ENCODE peak calls at places on chromosomes 6 and 20, in four cellular contexts. I is IMR-90, B is H9, F is H1. R is an unnamed sample.

GRCh38 chr6:35415065-35415880 is 36.9 kb upstream of the FANCE start:
- DNase-seq in I (peak), B (peak), F (no peak), R (peak)

GRCh38 chr6:37514377-37514776 is 14.7 kb upstream of the CCDC167 start:
- DNase-seq in B (no peak), I (peak), F (no peak), R (peak)

GRCh38 chr6:56890683-56891429 is 64.1 kb upstream of the BEND6 start:
- DNase-seq in B (no peak), F (no peak), I (peak), R (peak)

GRCh38 chr20:32252189-32252588 is 25.3 kb upstream of the KIF3B start:
- DNase-seq in F (no peak), I (no peak), B (no peak), R (no peak)

GRCh38 chr6:54058236-54058635 is 53.0 kb upstream of the MLIP start:
- DNase-seq in I (no peak), F (no peak), B (no peak), R (no peak)

GRCh38 chr6:77324851-77325250 is 138.4 kb downstream of the HTR1B start:
- DNase-seq in B (no peak), I (no peak), F (no peak), R (no peak)

GRCh38 chr20:13995086-13995665 is at the start of gene MACROD2:
- DNase-seq in B (peak), F (peak), I (peak), R (peak)

GRCh38 chr20:59207742-59208357 is 44.2 kb downstream of the ZNF831 start:
- DNase-seq in I (no peak), F (peak), B (peak), R (peak)

GRCh38 chr6:75077694-75078093 is 128.2 kb downstream of the COL12A1 start:
- DNase-seq in F (no peak), B (no peak), I (no peak), R (no peak)

GRCh38 chr6:158789115-158789917 is 29.9 kb downstream of the EZR start:
- DNase-seq in F (no peak), I (no peak), B (no peak), R (no peak)

GRCh38 chr20:35734374-35734773 is 7.7 kb downstream of the RBM39 start:
- DNase-seq in B (no peak), F (no peak), I (no peak), R (no peak)

GRCh38 chr6:54404791-54405190 is 96.5 kb downstream of the TINAG start:
- DNase-seq in I (no peak), B (no peak), F (no peak), R (no peak)

DNA sequence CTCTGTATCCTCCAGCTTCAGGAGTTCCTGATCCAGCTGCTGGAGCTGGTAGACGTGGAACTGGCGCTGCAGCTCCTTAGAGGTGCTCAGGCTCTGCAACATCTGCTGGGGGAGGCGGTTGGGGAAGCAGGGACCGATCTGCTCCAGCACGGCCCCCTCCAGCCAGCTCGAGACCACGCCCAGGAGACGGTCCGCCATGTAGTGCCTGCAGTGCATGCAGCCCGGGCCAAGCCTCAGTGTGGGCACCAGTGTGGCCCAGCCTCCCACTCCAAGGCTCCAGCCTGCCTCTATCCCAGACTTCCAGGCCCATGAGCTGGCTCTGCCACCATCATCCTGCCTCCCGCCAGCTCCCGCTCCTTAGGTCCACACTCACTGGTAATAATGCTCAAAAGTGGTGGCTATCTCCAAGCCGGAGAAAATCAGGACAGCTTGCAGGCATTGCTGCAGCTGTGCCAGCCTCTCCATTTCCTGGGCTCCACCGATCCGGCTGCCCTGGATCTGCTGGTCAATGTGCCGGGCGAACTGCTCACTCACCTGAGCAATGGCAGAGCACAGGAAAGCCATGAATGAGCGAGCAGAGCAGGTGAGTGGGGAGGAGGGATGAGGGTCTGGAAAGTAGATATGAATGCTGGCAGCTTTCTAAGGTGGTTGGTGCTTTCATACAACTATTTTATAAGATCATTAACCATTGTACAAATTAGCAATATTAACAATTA is 13.0 kb downstream of the CUL7 start:
- DNase-seq in B (peak), F (no peak), I (no peak), R (no peak)
- H3K23ac ChIP-seq in B (no peak), F (no peak), I (no peak), R (no peak)

GRCh38 chr20:53100476-53100911 is 128.3 kb downstream of the TSHZ2 start:
- DNase-seq in I (no peak), B (no peak), F (no peak), R (no peak)

GRCh38 chr20:53097371-53097770 is 125.2 kb downstream of the TSHZ2 start:
- DNase-seq in I (no peak), B (no peak), F (no peak), R (no peak)

GRCh38 chr20:53102361-53102760 is 130.2 kb downstream of the TSHZ2 start:
- DNase-seq in I (no peak), B (no peak), F (no peak), R (no peak)

GRCh38 chr20:53103124-53103523 is 131.0 kb downstream of the TSHZ2 start:
- DNase-seq in F (no peak), I (no peak), B (no peak), R (no peak)

GRCh38 chr20:53099851-53100250 is 127.7 kb downstream of the TSHZ2 start:
- DNase-seq in F (no peak), B (no peak), I (no peak), R (no peak)
- H4K5ac ChIP-seq in F (no peak), B (no peak), I (no peak), R (no peak)

DNA sequence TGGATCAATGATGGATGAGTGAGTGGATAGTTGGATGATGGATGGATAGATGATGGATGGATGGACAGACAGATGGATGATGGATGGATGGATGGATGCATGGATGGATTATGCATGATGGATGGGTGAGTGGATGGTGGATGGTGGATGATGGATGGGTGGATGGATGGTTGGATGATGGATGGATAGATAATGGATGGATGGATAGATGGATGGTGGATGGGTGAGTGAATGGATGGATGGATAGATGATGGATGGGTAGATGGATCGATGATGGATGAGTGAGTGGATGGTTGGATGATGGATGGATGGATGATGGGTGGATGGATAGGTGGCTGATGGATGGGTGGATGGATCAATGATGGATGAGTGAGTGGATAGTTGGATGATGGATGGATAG is 176.0 kb downstream of the TAF4 start:
- DNase-seq in F (no peak), B (no peak), I (no peak), R (no peak)
- H3K9ac ChIP-seq in F (no peak), B (no peak), I (no peak), R (no peak)

DNA sequence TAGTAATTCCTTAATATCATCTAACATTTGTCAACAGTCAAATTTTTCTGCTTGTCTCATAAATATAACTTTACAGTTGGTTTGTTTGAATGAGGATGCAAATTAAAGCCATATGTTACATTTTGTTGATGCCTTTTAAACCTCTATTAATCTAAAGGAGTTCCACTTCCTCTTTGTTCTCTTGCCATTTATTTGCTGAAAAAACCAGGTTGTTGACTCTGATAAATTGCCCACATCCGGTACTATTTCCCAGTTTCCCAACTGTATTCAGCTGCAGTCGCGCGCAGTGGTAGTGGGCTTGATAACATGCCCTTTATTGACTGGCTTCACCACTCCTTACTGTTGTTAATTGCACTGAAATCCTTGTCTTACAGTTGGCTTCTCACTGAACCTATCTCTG is 32.8 kb upstream of the SIRPB2 start:
- DNase-seq in B (no peak), F (no peak), I (no peak), R (no peak)
- H3K23ac ChIP-seq in B (no peak), F (no peak), I (no peak), R (no peak)